ENCODE peak calls at places on chromosomes 2 and 18, in four cellular contexts. H is left ventricle myocardium inferior, P is left lung, R is neural progenitor cell. N is an unnamed sample.

GRCh38 chr2:152730591-152731333 is 12.3 kb downstream of the ARL6IP6 start:
- DNase-seq in P (no peak), R (no peak), H (no peak), N (no peak)

GRCh38 chr18:6242004-6242403 is 172.7 kb downstream of the L3MBTL4 start:
- DNase-seq in R (no peak), H (no peak), P (no peak), N (no peak)

GRCh38 chr2:67808112-67808511 is 254.7 kb downstream of the C1D start:
- DNase-seq in H (no peak), P (no peak), R (no peak), N (no peak)

GRCh38 chr2:8018956-8019355 is 662.9 kb upstream of the ID2 start:
- DNase-seq in H (no peak), P (no peak), R (no peak), N (peak; percentile 13)

GRCh38 chr2:184835081-184835728 is 236.9 kb downstream of the ZNF804A start:
- DNase-seq in R (no peak), P (no peak), H (no peak), N (no peak)

GRCh38 chr2:29834624-29835023 is 86.8 kb downstream of the ALK start:
- DNase-seq in H (no peak), P (no peak), R (no peak), N (no peak)

GRCh38 chr2:235094457-235094856 is 142.6 kb downstream of the SH3BP4 start:
- DNase-seq in H (no peak), R (no peak), P (no peak), N (no peak)

GRCh38 chr18:68186039-68186438 is 528.9 kb downstream of the TMX3 start:
- DNase-seq in R (no peak), P (no peak), H (no peak), N (no peak)

GRCh38 chr2:238096311-238097011 is 3.7 kb upstream of the ESPNL start:
- DNase-seq in H (no peak), P (no peak), R (peak; percentile 41), N (peak; percentile 40)

GRCh38 chr2:217249086-217249485 is 389.2 kb upstream of the TNP1 start:
- DNase-seq in P (no peak), H (no peak), R (no peak), N (no peak)

GRCh38 chr18:49021433-49022129 is 70.8 kb upstream of the SMAD7 start:
- DNase-seq in H (peak; percentile 38), P (peak; percentile 84), R (peak; percentile 40), N (peak; percentile 62)

GRCh38 chr2:119753041-119753929 is 6.4 kb upstream of the PTPN4 start:
- DNase-seq in H (no peak), P (no peak), R (peak; percentile 61), N (no peak)

GRCh38 chr2:201984800-201985525 is 48.7 kb upstream of the FZD7 start:
- DNase-seq in H (no peak), R (no peak), P (no peak), N (no peak)

GRCh38 chr2:10073706-10074105 is 6.5 kb downstream of the CYS1 start:
- DNase-seq in R (no peak), H (no peak), P (no peak), N (no peak)

GRCh38 chr2:240922982-240923537 is 16.9 kb downstream of the CROCC2 start:
- DNase-seq in P (peak; percentile 32), H (peak; percentile 6), R (no peak), N (peak; percentile 47)

GRCh38 chr2:60306231-60306861 is 247.1 kb downstream of the BCL11A start:
- DNase-seq in R (no peak), P (no peak), H (no peak), N (no peak)

GRCh38 chr2:20184067-20184938 is 40.6 kb downstream of the SDC1 start:
- DNase-seq in P (peak; percentile 76), H (peak; percentile 10), R (no peak), N (no peak)

GRCh38 chr18:59249186-59249774 is 24.0 kb downstream of the RAX start:
- DNase-seq in R (peak; percentile 78), H (no peak), P (no peak), N (no peak)

GRCh38 chr18:9534844-9535243 is 59.5 kb downstream of the RALBP1 start:
- DNase-seq in R (no peak), P (no peak), H (no peak), N (no peak)

GRCh38 chr18:50218432-50219197 is 23.7 kb upstream of the MYO5B start:
- DNase-seq in R (peak; percentile 53), H (no peak), P (no peak), N (no peak)

GRCh38 chr2:70921839-70922590 is 13.7 kb upstream of the ATP6V1B1 start:
- DNase-seq in P (peak; percentile 7), R (no peak), H (no peak), N (no peak)

GRCh38 chr2:73291461-73292315 is 1.7 kb downstream of the EGR4 start:
- DNase-seq in P (no peak), H (no peak), R (peak; percentile 79), N (no peak)

GRCh38 chr18:9614401-9615279 is at the start of gene PPP4R1:
- DNase-seq in P (peak; percentile 83), H (peak; percentile 85), R (peak; percentile 92), N (peak; percentile 78)

GRCh38 chr2:10909996-10910341 is 1.8 kb upstream of the KCNF1 start:
- DNase-seq in R (no peak), P (no peak), H (no peak), N (no peak)

GRCh38 chr2:20504174-20504573 is 57.3 kb downstream of the RHOB start:
- DNase-seq in H (no peak), P (no peak), R (no peak), N (no peak)

DNA sequence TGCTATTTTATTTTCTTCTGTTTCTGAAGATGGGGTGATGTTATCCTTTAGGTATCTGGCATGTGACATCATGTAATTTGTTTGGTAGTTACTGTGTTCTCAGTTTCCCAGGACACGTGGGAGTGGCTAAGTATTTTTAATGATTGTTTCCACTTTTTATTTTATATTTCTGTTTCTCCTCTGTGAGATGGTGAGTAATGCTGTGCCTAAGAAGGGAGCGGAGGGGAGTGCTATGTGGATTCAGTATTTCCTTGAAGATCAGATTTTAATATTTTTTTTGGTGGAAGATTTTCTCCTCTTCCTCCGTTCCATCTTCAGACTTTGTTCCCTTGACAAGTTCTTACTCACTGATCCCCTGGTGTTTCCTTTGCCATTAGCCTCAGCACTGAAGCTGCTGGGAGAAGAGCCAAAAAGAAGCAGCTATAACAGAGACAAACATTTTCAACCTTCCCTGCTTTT is 180.0 kb upstream of the MMADHC start:
- DNase-seq in R (no peak), P (no peak), H (no peak), N (no peak)
- H3K9me3 ChIP-seq in R (no peaks in the 10 kb centered on the region), P (no peaks in the 10 kb centered on the region), H (no peaks in the 10 kb centered on the region), N (no peaks in the 10 kb centered on the region)

DNA sequence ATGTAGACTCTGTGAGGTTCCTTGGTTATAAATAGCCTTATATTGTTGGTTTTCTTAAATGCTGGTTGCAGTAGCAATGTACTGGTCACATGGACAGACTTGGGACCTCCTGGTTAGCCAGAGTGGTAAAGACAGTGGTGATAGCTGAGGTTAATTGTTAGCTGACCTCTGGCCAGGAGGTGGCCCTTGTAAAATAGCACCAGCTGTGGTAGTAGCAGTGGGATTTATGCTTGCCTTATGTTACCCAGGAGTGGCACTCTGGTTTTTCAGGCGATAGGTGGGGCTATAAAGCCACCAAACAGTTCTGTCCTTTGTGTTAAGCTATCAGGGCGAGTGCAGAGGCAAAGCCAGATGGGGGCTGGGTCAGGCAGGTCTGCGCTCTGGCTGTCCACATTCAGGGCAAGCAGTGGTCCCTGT is 94.8 kb upstream of the SRD5A2 start:
- DNase-seq in P (no peak), H (no peak), R (peak; percentile 74), N (no peak)
- H3K9me3 ChIP-seq in P (no peaks in the 10 kb centered on the region), H (peaks cover 87% of the 10 kb centered on the region), R (peaks cover 5% of the 10 kb centered on the region), N (no peaks in the 10 kb centered on the region)

DNA sequence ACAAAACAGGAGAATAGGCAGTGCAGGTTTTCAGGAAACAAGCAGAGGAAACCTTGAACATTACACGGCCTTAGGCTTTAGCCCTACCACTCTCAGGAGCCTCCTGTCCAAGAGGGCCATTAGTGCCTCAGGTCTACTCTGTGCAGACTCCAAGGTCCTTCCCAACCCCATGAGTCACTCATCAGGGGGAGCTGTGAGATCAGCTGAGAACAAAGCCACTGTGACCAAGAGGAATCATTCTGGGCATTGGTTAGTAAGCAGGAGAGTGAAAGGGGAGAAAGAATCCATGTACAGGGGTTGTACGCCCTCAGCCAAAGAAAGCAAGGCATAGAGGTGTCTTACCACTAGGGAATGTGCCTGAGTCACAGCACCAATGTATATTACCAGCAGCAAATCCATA is 680.3 kb downstream of the DPP10 start:
- DNase-seq in R (no peak), P (no peak), H (no peak), N (no peak)
- H3K9me3 ChIP-seq in R (no peaks in the 10 kb centered on the region), P (no peaks in the 10 kb centered on the region), H (no peaks in the 10 kb centered on the region), N (no peaks in the 10 kb centered on the region)

DNA sequence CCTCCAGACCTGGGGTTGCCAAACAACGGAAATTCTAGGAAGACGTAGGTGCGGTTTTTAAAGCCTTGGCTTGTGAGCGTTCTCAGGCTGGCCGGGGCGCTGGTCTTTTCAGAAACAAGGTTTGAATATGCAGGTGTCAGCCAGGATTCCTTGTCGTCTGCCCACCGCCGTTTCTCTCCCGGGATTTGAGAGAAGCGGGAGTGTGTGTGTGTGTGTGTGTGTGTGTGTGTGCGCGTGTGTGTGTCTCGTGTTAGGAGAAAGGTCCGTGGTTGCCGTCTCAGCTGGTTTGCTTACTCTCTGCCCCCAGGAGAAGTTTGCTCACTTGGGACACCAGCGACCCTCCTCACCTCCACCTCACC is 1.0 kb upstream of the ONECUT2 start:
- DNase-seq in H (no peak), R (peak; percentile 56), P (no peak), N (no peak)
- H3K9me3 ChIP-seq in H (no peaks in the 10 kb centered on the region), R (no peaks in the 10 kb centered on the region), P (no peaks in the 10 kb centered on the region), N (no peaks in the 10 kb centered on the region)

N was measured in right atrium auricular region.